ENCODE peak calls at places on chromosomes 16 and 17, in four cellular contexts. U is neural crest cell, Y is AG08395, A is RKO. M is an unnamed sample.

GRCh38 chr17:63688396-63689020 is 11.4 kb downstream of the LIMD2 start:
- DNase-seq in U (no peak), A (no peak), Y (no peak), M (no peak)

GRCh38 chr17:147796-148740 is 10.7 kb downstream of the SCGB1C2 start:
- DNase-seq in Y (no peak), A (no peak), U (no peak), M (no peak)

GRCh38 chr17:72432143-72432604 is 311.4 kb downstream of the SOX9 start:
- DNase-seq in A (no peak), U (no peak), Y (no peak), M (peak)

GRCh38 chr17:35088911-35089845 is 25.7 kb upstream of the RFFL start:
- DNase-seq in A (peak), Y (peak), U (peak), M (peak)

GRCh38 chr17:36939944-36940312 is 2.7 kb downstream of the LHX1 start:
- DNase-seq in A (no peak), Y (no peak), U (no peak), M (no peak)

GRCh38 chr17:6786618-6787017 is 10.6 kb downstream of the FBXO39 start:
- DNase-seq in A (peak), U (no peak), Y (peak), M (peak)

GRCh38 chr17:79691931-79692330 is 38.8 kb upstream of the ENPP7 start:
- DNase-seq in Y (peak), A (no peak), U (no peak), M (no peak)

GRCh38 chr16:1057252-1057932 is 15.2 kb upstream of the SSTR5 start:
- DNase-seq in Y (peak), U (peak), A (peak), M (peak)

GRCh38 chr16:19542138-19542821 is 13.2 kb upstream of the VPS35L start:
- DNase-seq in U (no peak), Y (no peak), A (no peak), M (no peak)

GRCh38 chr16:4694664-4695451 is 1.5 kb downstream of the NUDT16L1 start:
- DNase-seq in U (no peak), Y (peak), A (no peak), M (peak)

GRCh38 chr16:12260119-12260646 is 283.6 kb downstream of the SNX29 start:
- DNase-seq in A (no peak), U (no peak), Y (no peak), M (no peak)

GRCh38 chr17:378068-378467 is 25.5 kb upstream of the RPH3AL start:
- DNase-seq in A (no peak), Y (no peak), U (no peak), M (no peak)

GRCh38 chr17:17439971-17440843 is 36.6 kb upstream of the MED9 start:
- DNase-seq in Y (no peak), A (peak), U (peak), M (peak)

GRCh38 chr17:64682261-64683181 is 20.4 kb upstream of the SMURF2 start:
- DNase-seq in U (no peak), Y (peak), A (peak), M (no peak)

GRCh38 chr17:76196675-76197074 is 43.6 kb downstream of the RNF157 start:
- DNase-seq in Y (peak), A (no peak), U (no peak), M (no peak)

GRCh38 chr17:35731239-35731931 is at the start of gene RASL10B:
- DNase-seq in A (peak), Y (peak), U (peak), M (peak)

GRCh38 chr16:17303101-17303500 is 167.7 kb downstream of the XYLT1 start:
- DNase-seq in Y (no peak), U (no peak), A (no peak), M (no peak)

GRCh38 chr17:21240375-21241055 is 12.7 kb downstream of the NATD1 start:
- DNase-seq in A (no peak), U (no peak), Y (no peak), M (no peak)

GRCh38 chr17:50621562-50621961 is 13.1 kb upstream of the ABCC3 start:
- DNase-seq in A (no peak), Y (no peak), U (no peak), M (no peak)

GRCh38 chr17:38898291-38898679 is 27.1 kb upstream of the LASP1NB start:
- DNase-seq in Y (no peak), A (no peak), U (no peak), M (no peak)

GRCh38 chr17:73091770-73092517 is 544 bp downstream of the SLC39A11 start:
- DNase-seq in A (peak), Y (peak), U (no peak), M (peak)

GRCh38 chr17:45841883-45842525 is 2.7 kb upstream of the SPPL2C start:
- DNase-seq in Y (no peak), U (no peak), A (peak), M (no peak)

GRCh38 chr17:38653679-38654078 is 21.1 kb downstream of the EPOP start:
- DNase-seq in A (no peak), Y (no peak), U (no peak), M (no peak)

GRCh38 chr16:6335072-6335471 is 997.6 kb upstream of the RBFOX1 start:
- DNase-seq in Y (no peak), U (peak), A (peak), M (no peak)

GRCh38 chr16:10558746-10559641 is 21.4 kb downstream of the EMP2 start:
- DNase-seq in A (no peak), U (no peak), Y (peak), M (peak)

GRCh38 chr17:27532269-27533067 is 76.2 kb downstream of the KSR1 start:
- DNase-seq in Y (no peak), U (no peak), A (no peak), M (no peak)

GRCh38 chr16:50853329-50853728 is 111.4 kb downstream of the CYLD start:
- DNase-seq in A (no peak), Y (no peak), U (no peak), M (no peak)

GRCh38 chr17:55410722-55411462 is 10.7 kb downstream of the MMD start:
- DNase-seq in Y (no peak), A (no peak), U (no peak), M (no peak)

GRCh38 chr16:72848759-72849664 is 198.9 kb downstream of the ZFHX3 start:
- DNase-seq in A (no peak), U (no peak), Y (peak), M (peak)

GRCh38 chr16:89925596-89926079 is 2.5 kb downstream of the TUBB3 start:
- DNase-seq in U (no peak), A (peak), Y (no peak), M (peak)

GRCh38 chr17:41654134-41654907 is 29.9 kb upstream of the KRT17 start:
- DNase-seq in A (no peak), Y (no peak), U (no peak), M (no peak)

GRCh38 chr17:4895676-4896331 is 3.5 kb upstream of the C17orf107 start:
- DNase-seq in U (no peak), Y (no peak), A (no peak), M (no peak)

GRCh38 chr16:104828-105374 is 26.9 kb downstream of the MPG start:
- DNase-seq in Y (no peak), A (no peak), U (no peak), M (no peak)